ENCODE peak calls at places on chromosomes 4 and X, in six cellular contexts. J, M, B, V, D and A are unnamed samples.

GRCh38 chrX:115650449-115650848 is 89.5 kb downstream of the PLS3 start:
- DNase-seq in V (no peak), J (no peak), B (no peak), M (no peak), D (no peak), A (no peak)

GRCh38 chr4:153296424-153296823 is 48.1 kb upstream of the MND1 start:
- DNase-seq in M (no peak), B (no peak), V (peak; percentile 40), J (no peak), D (no peak), A (peak; percentile 59)

GRCh38 chr4:173529505-173530325 is at the start of gene HAND2:
- DNase-seq in M (peak; percentile 57), D (peak; percentile 72), J (peak; percentile 36), B (no peak), V (peak; percentile 31), A (no peak)

GRCh38 chr4:32462944-32463343 is 1742.8 kb downstream of the PCDH7 start:
- DNase-seq in B (no peak), V (no peak), J (no peak), M (no peak), D (peak; percentile 49), A (no peak)

GRCh38 chr4:123746981-123747380 is 350.4 kb downstream of the SPRY1 start:
- DNase-seq in D (no peak), B (no peak), V (no peak), M (peak; percentile 20), J (no peak), A (no peak)

GRCh38 chr4:101831816-101832215 is 41.3 kb downstream of the BANK1 start:
- DNase-seq in V (no peak), M (no peak), D (no peak), B (no peak), J (no peak), A (no peak)

GRCh38 chrX:147174596-147174995 is 360.1 kb upstream of the CXorf51A start:
- DNase-seq in D (no peak), B (no peak), V (no peak), J (no peak), M (peak; percentile 87), A (no peak)

GRCh38 chr4:2337896-2338295 is 76.0 kb upstream of the MXD4 start:
- DNase-seq in B (no peak), J (no peak), D (no peak), M (no peak), V (no peak), A (no peak)

GRCh38 chr4:115110191-115111166 is 2.9 kb downstream of the NDST4 start:
- DNase-seq in J (no peak), D (no peak), V (no peak), B (no peak), M (no peak), A (no peak)

GRCh38 chr4:147085796-147086195 is 140.1 kb upstream of the TTC29 start:
- DNase-seq in V (no peak), D (no peak), J (no peak), M (no peak), B (no peak), A (no peak)

GRCh38 chrX:24242649-24243556 is 71.0 kb downstream of the SUPT20HL2 start:
- DNase-seq in J (peak; percentile 7), B (no peak), V (peak; percentile 66), M (peak; percentile 83), D (no peak), A (peak; percentile 86)

GRCh38 chr4:159212675-159213297 is 109.9 kb downstream of the RAPGEF2 start:
- DNase-seq in D (no peak), V (no peak), J (no peak), M (no peak), B (no peak), A (no peak)

GRCh38 chrX:123818243-123818642 is 41.6 kb upstream of the XIAP start:
- DNase-seq in M (no peak), B (no peak), V (no peak), J (no peak), D (no peak), A (peak; percentile 57)

GRCh38 chr4:74449571-74450297 is 4.8 kb downstream of the AREG start:
- DNase-seq in D (no peak), B (no peak), V (no peak), J (no peak), M (no peak), A (no peak)

GRCh38 chr4:124641715-124642380 is 70.7 kb downstream of the ANKRD50 start:
- DNase-seq in V (peak; percentile 29), M (no peak), J (no peak), D (no peak), B (no peak), A (peak; percentile 49)

GRCh38 chr4:110516106-110516922 is 40.4 kb downstream of the ENPEP start:
- DNase-seq in V (no peak), D (peak; percentile 80), M (peak; percentile 79), J (peak; percentile 6), B (peak; percentile 64), A (no peak)

GRCh38 chr4:47031011-47031678 is at the start of gene GABRB1:
- DNase-seq in B (no peak), D (peak; percentile 77), M (peak; percentile 5), V (no peak), J (peak; percentile 60), A (no peak)

GRCh38 chrX:9429767-9430166 is 35.1 kb upstream of the TBL1X start:
- DNase-seq in B (no peak), D (no peak), V (no peak), J (peak; percentile 64), M (no peak), A (no peak)

GRCh38 chrX:17032351-17032750 is 85.9 kb downstream of the REPS2 start:
- DNase-seq in B (no peak), J (no peak), M (no peak), V (no peak), D (no peak), A (no peak)

GRCh38 chr4:93829531-93830089 is 1.1 kb downstream of the ATOH1 start:
- DNase-seq in M (peak; percentile 54), V (no peak), D (peak; percentile 66), J (no peak), B (no peak), A (no peak)

GRCh38 chr4:64539234-64539849 is 130.1 kb upstream of the TECRL start:
- DNase-seq in B (no peak), V (no peak), D (no peak), J (peak; percentile 54), M (no peak), A (peak; percentile 6)

GRCh38 chrX:24063488-24063887 is 8.7 kb downstream of the EIF2S3 start:
- DNase-seq in J (no peak), V (no peak), M (peak; percentile 14), B (no peak), D (no peak), A (no peak)

GRCh38 chr4:10011885-10012284 is 9.4 kb downstream of the SLC2A9 start:
- DNase-seq in B (no peak), J (no peak), M (no peak), D (no peak), V (no peak), A (no peak)

GRCh38 chr4:83109480-83110221 is 4.9 kb downstream of the PLAC8 start:
- DNase-seq in J (no peak), D (peak; percentile 80), V (no peak), B (no peak), M (peak; percentile 77), A (no peak)